ENCODE peak calls at places on chromosomes 16 and 17, in nine cellular contexts. X is testis, F is ascending aorta, N is RWPE1, M is mesenchymal stem cell, E is right cardiac atrium, Q is endothelial cell of umbilical vein, V is A549, S is stomach. P is an unnamed sample.

GRCh38 chr17:31674305-31674704 is 184.7 kb downstream of the COPRS start:
- DNase-seq in S (no peak), V (no peak), X (no peak), M (no peak), Q (no peak), F (no peak), N (peak), E (no peak), P (peak)

GRCh38 chr17:14833201-14833773 is 431.8 kb downstream of the PMP22 start:
- DNase-seq in Q (no peak), F (no peak), V (no peak), M (peak), S (no peak), X (no peak), E (no peak), N (no peak), P (no peak)

GRCh38 chr17:3961564-3962047 is 2.6 kb downstream of the ATP2A3 start:
- DNase-seq in Q (no peak), F (no peak), N (no peak), M (no peak), V (no peak), X (no peak), E (peak), S (no peak), P (no peak)

GRCh38 chr17:11797803-11798202 is 199.5 kb downstream of the ZNF18 start:
- DNase-seq in V (peak), X (peak), Q (no peak), E (no peak), F (no peak), N (no peak), S (no peak), M (no peak), P (no peak)

GRCh38 chr17:56653877-56654276 is 60.4 kb downstream of the NOG start:
- DNase-seq in X (peak), E (no peak), M (peak), F (no peak), Q (peak), V (peak), N (peak), S (no peak), P (peak)

GRCh38 chr17:35254107-35254802 is 11.4 kb downstream of the SLFN5 start:
- DNase-seq in E (no peak), Q (peak), N (peak), M (peak), V (peak), X (peak), S (peak), F (peak), P (peak)

GRCh38 chr16:87233928-87234327 is 83.3 kb downstream of the C16orf95 start:
- DNase-seq in E (no peak), F (no peak), N (no peak), M (peak), X (no peak), V (peak), Q (peak), S (no peak), P (no peak)

GRCh38 chr17:12547829-12548228 is 117.9 kb upstream of the MYOCD start:
- DNase-seq in E (no peak), V (no peak), F (no peak), S (no peak), M (no peak), N (no peak), X (no peak), Q (no peak), P (no peak)

GRCh38 chr16:56163938-56164337 is 27.4 kb upstream of the GNAO1 start:
- DNase-seq in F (no peak), X (no peak), V (no peak), N (no peak), M (no peak), E (no peak), Q (no peak), S (no peak), P (no peak)

GRCh38 chr17:77491921-77492445 is 351.2 kb downstream of the SEC14L1 start:
- DNase-seq in Q (no peak), S (no peak), V (no peak), E (no peak), F (no peak), M (no peak), N (no peak), X (no peak), P (no peak)

GRCh38 chr16:79902351-79902750 is 301.8 kb upstream of the MAF start:
- DNase-seq in N (no peak), F (no peak), E (no peak), V (no peak), S (no peak), X (no peak), M (no peak), Q (no peak), P (no peak)

GRCh38 chr17:64156670-64157069 is 26.7 kb upstream of the ERN1 start:
- DNase-seq in Q (no peak), X (no peak), V (no peak), F (no peak), S (no peak), M (no peak), E (no peak), N (no peak), P (no peak)

GRCh38 chr17:50149425-50150353 is 788 bp downstream of the PPP1R9B start:
- DNase-seq in S (peak), M (peak), Q (peak), V (peak), X (no peak), N (no peak), E (peak), F (no peak), P (peak)

GRCh38 chr17:80650751-80651173 is 106.1 kb downstream of the RPTOR start:
- DNase-seq in E (no peak), S (no peak), N (no peak), X (no peak), V (no peak), M (no peak), F (no peak), Q (no peak), P (no peak)

GRCh38 chr17:28344011-28344410 is 8.4 kb downstream of the TNFAIP1 start:
- DNase-seq in S (no peak), V (no peak), F (no peak), X (no peak), M (no peak), E (no peak), N (no peak), Q (no peak), P (no peak)

GRCh38 chr17:47279062-47279801 is 25.6 kb downstream of the ITGB3 start:
- DNase-seq in F (peak), V (peak), Q (peak), S (peak), M (peak), X (no peak), N (peak), E (peak), P (peak)

GRCh38 chr16:24729243-24729966 is at the start of gene TNRC6A:
- DNase-seq in E (peak), X (peak), V (peak), S (peak), Q (peak), F (peak), N (peak), M (peak), P (peak)

GRCh38 chr17:10745231-10745630 is 15.4 kb upstream of the TMEM220 start:
- DNase-seq in Q (no peak), S (no peak), N (no peak), X (no peak), V (no peak), F (no peak), M (peak), E (no peak), P (no peak)

GRCh38 chr16:4376820-4377572 is 5.3 kb downstream of the VASN start:
- DNase-seq in X (no peak), S (no peak), Q (no peak), F (no peak), E (peak), N (no peak), V (no peak), M (no peak), P (no peak)

GRCh38 chr16:81456523-81457325 is 12.1 kb downstream of the CMIP start:
- DNase-seq in F (no peak), V (no peak), X (no peak), E (peak), Q (no peak), M (no peak), N (no peak), S (peak), P (no peak)

GRCh38 chr16:19166500-19166899 is 1.5 kb upstream of the SYT17 start:
- DNase-seq in V (peak), F (no peak), M (no peak), S (no peak), Q (no peak), X (no peak), N (no peak), E (no peak), P (peak)

GRCh38 chr16:361872-362701 is 8.3 kb downstream of the MRPL28 start:
- DNase-seq in X (peak), E (peak), S (peak), V (peak), M (peak), Q (peak), N (peak), F (no peak), P (peak)

GRCh38 chr17:75810216-75810615 is 25.6 kb downstream of the UNK start:
- DNase-seq in S (no peak), N (no peak), V (no peak), M (no peak), Q (no peak), E (no peak), X (no peak), F (no peak), P (no peak)
- H3K27ac ChIP-seq in S (peak), N (peak), V (no peak), M (no peak), Q (no peak), E (no peak), X (no peak), F (no peak), P (no peak)

GRCh38 chr16:7392206-7392605 is 59.6 kb downstream of the RBFOX1 start:
- DNase-seq in Q (no peak), M (no peak), F (no peak), N (no peak), V (no peak), X (no peak), S (no peak), E (no peak), P (no peak)
- H3K27ac ChIP-seq in Q (no peak), M (no peak), F (no peak), N (no peak), V (no peak), X (no peak), S (no peak), E (no peak), P (no peak)

GRCh38 chr16:66882702-66883101 is 2.4 kb downstream of the PDP2 start:
- DNase-seq in Q (no peak), V (no peak), M (no peak), F (no peak), X (no peak), E (no peak), N (no peak), S (no peak), P (no peak)
- H3K27ac ChIP-seq in Q (no peak), V (no peak), M (no peak), F (no peak), X (no peak), E (no peak), N (no peak), S (no peak), P (no peak)

GRCh38 chr16:54342966-54343365 is 56.4 kb upstream of the IRX3 start:
- DNase-seq in M (no peak), E (no peak), N (no peak), S (no peak), X (no peak), Q (no peak), F (no peak), V (no peak), P (no peak)

GRCh38 chr16:54345231-54345630 is 58.6 kb upstream of the IRX3 start:
- DNase-seq in M (no peak), E (no peak), V (no peak), N (no peak), S (no peak), F (no peak), X (no peak), Q (no peak), P (no peak)

GRCh38 chr16:54340531-54340930 is 53.9 kb upstream of the IRX3 start:
- DNase-seq in F (no peak), E (no peak), S (no peak), V (no peak), Q (no peak), M (no peak), N (no peak), X (no peak), P (no peak)

GRCh38 chr16:54346046-54346445 is 59.5 kb upstream of the IRX3 start:
- DNase-seq in M (no peak), S (no peak), N (no peak), F (no peak), X (no peak), V (no peak), E (no peak), Q (no peak), P (no peak)

GRCh38 chr16:54342001-54342776 is 55.6 kb upstream of the IRX3 start:
- DNase-seq in V (no peak), F (no peak), S (no peak), Q (no peak), E (no peak), X (no peak), M (peak), N (peak), P (no peak)
- H3K27ac ChIP-seq in V (no peak), F (no peak), S (no peak), Q (no peak), E (no peak), X (no peak), M (peak), N (peak), P (no peak)